ENCODE peak calls at places on chromosomes 4 and X, in seven cellular contexts. One of them, this sample, is unnamed.
A peak's percentile ranks its signal among the peaks of the same experiment; 100 is the strongest.

GRCh38 chr4:136946307-136946907 is 585.9 kb downstream of the PCDH18 start:
- DNase-seq in tibial nerve: no peak
- DNase-seq in OCI-LY7: no peak
- DNase-seq in right cardiac atrium: no peak
- DNase-seq in tibial artery: no peak
- DNase-seq in body of pancreas: no peak
- DNase-seq in neural progenitor cell: no peak
- DNase-seq in this sample: no peak

GRCh38 chrX:40243699-40244098 is 145.9 kb upstream of the BCOR start:
- DNase-seq in body of pancreas: no peak
- DNase-seq in OCI-LY7: no peak
- DNase-seq in tibial artery: no peak
- DNase-seq in tibial nerve: no peak
- DNase-seq in right cardiac atrium: no peak
- DNase-seq in neural progenitor cell: peak; percentile 45
- DNase-seq in this sample: no peak

GRCh38 chr4:135694066-135694465 is 1492.5 kb upstream of the PABPC4L start:
- DNase-seq in right cardiac atrium: no peak
- DNase-seq in tibial nerve: no peak
- DNase-seq in body of pancreas: no peak
- DNase-seq in OCI-LY7: no peak
- DNase-seq in neural progenitor cell: no peak
- DNase-seq in tibial artery: no peak
- DNase-seq in this sample: no peak

GRCh38 chrX:18354369-18355329 is at the start of gene SCML2:
- DNase-seq in tibial artery: peak; percentile 22
- DNase-seq in right cardiac atrium: peak; percentile 79
- DNase-seq in OCI-LY7: peak; percentile 62
- DNase-seq in neural progenitor cell: peak; percentile 71
- DNase-seq in tibial nerve: peak; percentile 4
- DNase-seq in body of pancreas: peak; percentile 62
- DNase-seq in this sample: peak; percentile 23

GRCh38 chr4:22486276-22486675 is 29.6 kb downstream of the ADGRA3 start:
- DNase-seq in right cardiac atrium: no peak
- DNase-seq in tibial nerve: no peak
- DNase-seq in body of pancreas: no peak
- DNase-seq in tibial artery: no peak
- DNase-seq in OCI-LY7: no peak
- DNase-seq in neural progenitor cell: no peak
- DNase-seq in this sample: no peak

GRCh38 chr4:38449506-38450174 is 214.4 kb upstream of the KLF3 start:
- DNase-seq in tibial artery: no peak
- DNase-seq in OCI-LY7: no peak
- DNase-seq in right cardiac atrium: no peak
- DNase-seq in tibial nerve: no peak
- DNase-seq in body of pancreas: peak; percentile 49
- DNase-seq in neural progenitor cell: no peak
- DNase-seq in this sample: no peak

GRCh38 chr4:4457803-4458550 is 71.1 kb downstream of the NSG1 start:
- DNase-seq in tibial nerve: no peak
- DNase-seq in tibial artery: no peak
- DNase-seq in body of pancreas: no peak
- DNase-seq in OCI-LY7: no peak
- DNase-seq in neural progenitor cell: no peak
- DNase-seq in right cardiac atrium: no peak
- DNase-seq in this sample: no peak

GRCh38 chrX:118974088-118974907 is at the start of gene LONRF3:
- DNase-seq in neural progenitor cell: peak; percentile 27
- DNase-seq in OCI-LY7: peak; percentile 7
- DNase-seq in body of pancreas: peak; percentile 84
- DNase-seq in right cardiac atrium: peak; percentile 90
- DNase-seq in tibial nerve: peak; percentile 84
- DNase-seq in tibial artery: peak; percentile 86
- DNase-seq in this sample: peak; percentile 69

GRCh38 chr4:26175016-26175786 is 145.6 kb upstream of the RBPJ start:
- DNase-seq in body of pancreas: no peak
- DNase-seq in OCI-LY7: no peak
- DNase-seq in neural progenitor cell: no peak
- DNase-seq in right cardiac atrium: no peak
- DNase-seq in tibial artery: no peak
- DNase-seq in tibial nerve: no peak
- DNase-seq in this sample: peak; percentile 33

GRCh38 chr4:7876096-7876993 is 63.3 kb downstream of the AFAP1 start:
- DNase-seq in body of pancreas: no peak
- DNase-seq in right cardiac atrium: peak; percentile 68
- DNase-seq in tibial nerve: no peak
- DNase-seq in OCI-LY7: no peak
- DNase-seq in tibial artery: no peak
- DNase-seq in neural progenitor cell: peak; percentile 57
- DNase-seq in this sample: peak; percentile 33

GRCh38 chrX:69286546-69286906 is 121.3 kb upstream of the PJA1 start:
- DNase-seq in right cardiac atrium: no peak
- DNase-seq in body of pancreas: no peak
- DNase-seq in tibial artery: no peak
- DNase-seq in OCI-LY7: no peak
- DNase-seq in tibial nerve: no peak
- DNase-seq in neural progenitor cell: no peak
- DNase-seq in this sample: no peak

GRCh38 chr4:125303821-125304220 is 10.9 kb upstream of the FAT4 start:
- DNase-seq in tibial nerve: no peak
- DNase-seq in tibial artery: no peak
- DNase-seq in right cardiac atrium: no peak
- DNase-seq in OCI-LY7: no peak
- DNase-seq in neural progenitor cell: no peak
- DNase-seq in body of pancreas: no peak
- DNase-seq in this sample: no peak

GRCh38 chrX:153934473-153935325 is at the start of gene NAA10:
- DNase-seq in tibial nerve: no peak
- DNase-seq in OCI-LY7: peak; percentile 75
- DNase-seq in right cardiac atrium: peak; percentile 92
- DNase-seq in tibial artery: peak; percentile 44
- DNase-seq in body of pancreas: peak; percentile 84
- DNase-seq in neural progenitor cell: peak; percentile 89
- DNase-seq in this sample: peak; percentile 47

GRCh38 chr4:2132438-2132837 is 73.3 kb downstream of the NAT8L start:
- DNase-seq in body of pancreas: no peak
- DNase-seq in OCI-LY7: peak; percentile 24
- DNase-seq in right cardiac atrium: no peak
- DNase-seq in tibial artery: no peak
- DNase-seq in neural progenitor cell: no peak
- DNase-seq in tibial nerve: no peak
- DNase-seq in this sample: no peak

DNA sequence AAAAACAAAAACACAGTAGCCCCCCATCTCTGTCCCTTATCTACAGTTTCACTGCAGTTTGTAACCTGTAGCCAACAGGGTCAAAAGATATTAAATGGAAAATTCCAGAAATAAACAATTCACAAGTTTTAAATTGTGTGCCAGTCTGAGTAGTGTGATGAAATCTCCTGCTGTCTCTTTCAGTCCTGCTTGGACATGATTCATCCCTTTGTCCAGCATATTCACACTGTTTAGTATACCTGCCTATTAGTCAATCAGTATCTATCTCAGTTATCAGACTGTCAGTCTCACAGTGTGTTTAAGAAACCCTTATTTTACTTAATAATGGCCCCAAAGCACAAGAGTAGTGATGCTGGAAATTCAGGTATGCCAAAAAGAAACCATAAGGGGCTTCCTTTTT is 21.9 kb downstream of the CNOT6L start:
- DNase-seq in OCI-LY7: no peak
- DNase-seq in tibial nerve: no peak
- DNase-seq in neural progenitor cell: no peak
- DNase-seq in body of pancreas: no peak
- DNase-seq in tibial artery: no peak
- DNase-seq in right cardiac atrium: no peak
- DNase-seq in this sample: no peak
- H3K4me1 ChIP-seq in OCI-LY7: peaks cover 19% of the 10 kb centered on the region
- H3K4me1 ChIP-seq in tibial nerve: peaks cover 11% of the 10 kb centered on the region
- H3K4me1 ChIP-seq in neural progenitor cell: peaks cover 8% of the 10 kb centered on the region
- H3K4me1 ChIP-seq in body of pancreas: peaks cover 43% of the 10 kb centered on the region
- H3K4me1 ChIP-seq in tibial artery: peaks cover 33% of the 10 kb centered on the region
- H3K4me1 ChIP-seq in right cardiac atrium: peaks cover 12% of the 10 kb centered on the region
- H3K4me1 ChIP-seq in this sample: peaks cover 88% of the 10 kb centered on the region

GRCh38 chrX:113833656-113834055 is 750.2 kb upstream of the HTR2C start:
- DNase-seq in neural progenitor cell: no peak
- DNase-seq in tibial artery: no peak
- DNase-seq in tibial nerve: no peak
- DNase-seq in OCI-LY7: no peak
- DNase-seq in right cardiac atrium: no peak
- DNase-seq in body of pancreas: no peak
- DNase-seq in this sample: no peak
- H3K4me1 ChIP-seq in neural progenitor cell: no peaks in the 10 kb centered on the region
- H3K4me1 ChIP-seq in tibial artery: no peaks in the 10 kb centered on the region
- H3K4me1 ChIP-seq in tibial nerve: no peaks in the 10 kb centered on the region
- H3K4me1 ChIP-seq in OCI-LY7: no peaks in the 10 kb centered on the region
- H3K4me1 ChIP-seq in right cardiac atrium: no peaks in the 10 kb centered on the region
- H3K4me1 ChIP-seq in body of pancreas: no peaks in the 10 kb centered on the region
- H3K4me1 ChIP-seq in this sample: no peaks in the 10 kb centered on the region

DNA sequence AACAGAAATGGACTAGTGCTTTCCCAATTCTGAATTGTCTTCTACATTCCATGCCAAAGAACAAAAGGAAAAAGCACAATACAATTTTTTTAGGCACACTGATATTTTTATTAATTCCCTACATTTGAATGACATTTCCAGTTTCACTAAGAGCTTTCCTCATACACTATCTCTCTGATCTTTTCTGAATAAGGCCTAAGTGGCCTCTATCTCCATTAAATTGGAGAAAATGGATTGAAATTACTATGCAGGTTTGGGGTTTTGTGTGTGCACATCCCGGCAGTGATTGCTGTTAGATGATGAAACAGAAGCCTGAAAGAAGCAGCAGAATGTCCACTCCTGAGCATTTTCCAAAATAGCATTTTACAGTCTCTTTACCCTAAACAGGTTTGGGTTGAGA is 104.0 kb downstream of the ATP11C start:
- DNase-seq in OCI-LY7: no peak
- DNase-seq in neural progenitor cell: no peak
- DNase-seq in tibial artery: no peak
- DNase-seq in body of pancreas: no peak
- DNase-seq in tibial nerve: no peak
- DNase-seq in right cardiac atrium: no peak
- DNase-seq in this sample: no peak
- H3K4me1 ChIP-seq in OCI-LY7: peaks cover 16% of the 10 kb centered on the region
- H3K4me1 ChIP-seq in neural progenitor cell: peaks cover 61% of the 10 kb centered on the region
- H3K4me1 ChIP-seq in tibial artery: peaks cover 18% of the 10 kb centered on the region
- H3K4me1 ChIP-seq in body of pancreas: peaks cover 47% of the 10 kb centered on the region
- H3K4me1 ChIP-seq in tibial nerve: peaks cover 9% of the 10 kb centered on the region
- H3K4me1 ChIP-seq in right cardiac atrium: no peaks in the 10 kb centered on the region
- H3K4me1 ChIP-seq in this sample: peaks cover 9% of the 10 kb centered on the region

GRCh38 chr4:87030606-87031441 is 96.0 kb downstream of the AFF1 start:
- DNase-seq in tibial artery: no peak
- DNase-seq in tibial nerve: no peak
- DNase-seq in right cardiac atrium: no peak
- DNase-seq in OCI-LY7: no peak
- DNase-seq in neural progenitor cell: peak; percentile 46
- DNase-seq in body of pancreas: no peak
- DNase-seq in this sample: no peak
- H3K4me1 ChIP-seq in tibial artery: peaks cover 87% of the 10 kb centered on the region
- H3K4me1 ChIP-seq in tibial nerve: peaks cover 88% of the 10 kb centered on the region
- H3K4me1 ChIP-seq in right cardiac atrium: peaks cover 29% of the 10 kb centered on the region
- H3K4me1 ChIP-seq in OCI-LY7: peaks cover 47% of the 10 kb centered on the region
- H3K4me1 ChIP-seq in neural progenitor cell: peaks cover 86% of the 10 kb centered on the region
- H3K4me1 ChIP-seq in body of pancreas: peaks cover 90% of the 10 kb centered on the region
- H3K4me1 ChIP-seq in this sample: peaks cover 68% of the 10 kb centered on the region

GRCh38 chr4:113825272-113825671 is 63.7 kb upstream of the CAMK2D start:
- DNase-seq in neural progenitor cell: no peak
- DNase-seq in tibial artery: no peak
- DNase-seq in OCI-LY7: peak; percentile 32
- DNase-seq in body of pancreas: no peak
- DNase-seq in right cardiac atrium: no peak
- DNase-seq in tibial nerve: no peak
- DNase-seq in this sample: no peak

GRCh38 chr4:113823291-113823659 is 61.7 kb upstream of the CAMK2D start:
- DNase-seq in OCI-LY7: no peak
- DNase-seq in body of pancreas: no peak
- DNase-seq in right cardiac atrium: no peak
- DNase-seq in neural progenitor cell: no peak
- DNase-seq in tibial artery: no peak
- DNase-seq in tibial nerve: no peak
- DNase-seq in this sample: no peak

GRCh38 chr4:113820164-113820563 is 58.6 kb upstream of the CAMK2D start:
- DNase-seq in neural progenitor cell: no peak
- DNase-seq in OCI-LY7: no peak
- DNase-seq in right cardiac atrium: no peak
- DNase-seq in tibial nerve: no peak
- DNase-seq in body of pancreas: no peak
- DNase-seq in tibial artery: no peak
- DNase-seq in this sample: no peak

GRCh38 chr4:113822555-113823290 is 61.2 kb upstream of the CAMK2D start:
- DNase-seq in OCI-LY7: no peak
- DNase-seq in right cardiac atrium: no peak
- DNase-seq in body of pancreas: no peak
- DNase-seq in tibial artery: no peak
- DNase-seq in neural progenitor cell: no peak
- DNase-seq in tibial nerve: no peak
- DNase-seq in this sample: no peak

DNA sequence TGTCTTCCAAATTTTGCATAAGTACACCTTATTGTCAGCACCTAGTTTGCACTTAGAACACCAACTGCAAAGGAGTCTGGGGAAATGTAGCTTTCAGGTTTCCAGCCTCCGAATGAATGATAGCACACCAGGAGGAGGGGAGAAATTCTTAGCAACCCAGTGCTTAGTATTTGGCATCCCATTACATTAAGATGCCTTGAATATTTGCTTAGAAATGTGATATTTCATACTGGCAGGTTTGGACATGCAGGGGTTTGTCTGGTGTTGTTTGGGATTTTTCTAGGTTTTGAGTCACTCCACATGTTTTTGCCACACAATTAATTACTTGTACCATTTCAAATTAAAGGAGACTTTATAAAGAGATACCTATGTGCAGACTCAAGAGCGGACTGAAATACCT is 60.3 kb upstream of the CAMK2D start:
- DNase-seq in right cardiac atrium: no peak
- DNase-seq in body of pancreas: no peak
- DNase-seq in tibial nerve: no peak
- DNase-seq in tibial artery: no peak
- DNase-seq in neural progenitor cell: no peak
- DNase-seq in OCI-LY7: no peak
- DNase-seq in this sample: no peak
- H3K4me1 ChIP-seq in right cardiac atrium: no peaks in the 10 kb centered on the region
- H3K4me1 ChIP-seq in body of pancreas: no peaks in the 10 kb centered on the region
- H3K4me1 ChIP-seq in tibial nerve: peaks cover 9% of the 10 kb centered on the region
- H3K4me1 ChIP-seq in tibial artery: peaks cover 9% of the 10 kb centered on the region
- H3K4me1 ChIP-seq in neural progenitor cell: no peaks in the 10 kb centered on the region
- H3K4me1 ChIP-seq in OCI-LY7: peaks cover 5% of the 10 kb centered on the region
- H3K4me1 ChIP-seq in this sample: peaks cover 26% of the 10 kb centered on the region

DNA sequence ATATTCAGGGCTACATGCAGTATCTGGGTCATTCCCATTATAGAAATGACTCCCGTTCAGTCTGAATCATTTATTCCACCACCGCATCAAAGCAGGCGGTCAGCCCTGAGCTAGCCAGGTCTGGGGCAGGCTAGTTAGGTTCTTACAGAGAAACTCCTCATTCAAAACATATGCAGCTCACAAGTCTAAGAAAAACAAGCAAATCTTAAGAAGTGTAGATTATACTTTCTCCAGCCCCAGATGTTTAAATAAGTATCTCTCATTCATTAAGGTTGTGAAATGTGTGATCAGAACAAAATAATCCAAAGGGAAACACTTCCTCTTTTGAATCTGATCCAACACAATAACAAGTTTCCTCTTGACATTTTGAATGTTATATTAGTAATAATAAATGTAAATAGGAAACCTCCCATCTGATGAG is 441.9 kb downstream of the INPP4B start:
- DNase-seq in OCI-LY7: no peak
- DNase-seq in tibial nerve: no peak
- DNase-seq in neural progenitor cell: no peak
- DNase-seq in tibial artery: no peak
- DNase-seq in right cardiac atrium: no peak
- DNase-seq in body of pancreas: no peak
- DNase-seq in this sample: no peak
- H3K4me1 ChIP-seq in OCI-LY7: no peaks in the 10 kb centered on the region
- H3K4me1 ChIP-seq in tibial nerve: peaks cover 18% of the 10 kb centered on the region
- H3K4me1 ChIP-seq in neural progenitor cell: peaks cover 30% of the 10 kb centered on the region
- H3K4me1 ChIP-seq in tibial artery: peaks cover 23% of the 10 kb centered on the region
- H3K4me1 ChIP-seq in right cardiac atrium: peaks cover 2% of the 10 kb centered on the region
- H3K4me1 ChIP-seq in body of pancreas: peaks cover 11% of the 10 kb centered on the region
- H3K4me1 ChIP-seq in this sample: peaks cover 47% of the 10 kb centered on the region